ENCODE peak calls at places on chromosomes 13 and 19, in eight cellular contexts. R, H, V, X, K, B, C and E are unnamed samples. For H3K4me1, the result is how much of the 10 kb centered on the place peaks cover.

GRCh38 chr13:46495066-46495465 is 57.9 kb upstream of the LRCH1 start:
- DNase-seq in R (no peak), H (no peak), V (no peak), X (no peak), K (no peak), B (no peak), C (no peak), E (no peak)

GRCh38 chr19:29467824-29468401 is 57.9 kb upstream of the VSTM2B start:
- DNase-seq in R (no peak), H (peak), V (no peak), X (no peak), K (no peak), B (no peak), C (no peak), E (peak)

GRCh38 chr19:46739290-46739771 is 6.5 kb upstream of the FKRP start:
- DNase-seq in R (no peak), H (no peak), V (peak), X (peak), K (peak), B (peak), C (peak), E (no peak)

GRCh38 chr13:24348797-24349515 is 39.6 kb downstream of the C1QTNF9 start:
- DNase-seq in R (no peak), H (no peak), V (no peak), X (peak), K (peak), B (no peak), C (no peak), E (no peak)

GRCh38 chr13:33218020-33218419 is 67.5 kb downstream of the STARD13 start:
- DNase-seq in R (no peak), H (peak), V (no peak), X (no peak), K (no peak), B (no peak), C (no peak), E (no peak)

GRCh38 chr13:31674056-31674455 is 65.3 kb upstream of the RXFP2 start:
- DNase-seq in R (no peak), H (no peak), V (no peak), X (no peak), K (no peak), B (no peak), C (no peak), E (no peak)

GRCh38 chr13:77492982-77493381 is 42.5 kb upstream of the SCEL start:
- DNase-seq in R (no peak), H (peak), V (no peak), X (no peak), K (no peak), B (no peak), C (no peak), E (no peak)

GRCh38 chr19:30391554-30392551 is 19.7 kb downstream of the ZNF536 start:
- DNase-seq in R (no peak), H (no peak), V (no peak), X (no peak), K (no peak), B (no peak), C (no peak), E (no peak)

GRCh38 chr19:33193864-33194362 is at the start of gene LRP3:
- DNase-seq in R (no peak), H (no peak), V (peak), X (no peak), K (peak), B (peak), C (peak), E (no peak)

GRCh38 chr19:45499196-45500180 is 1.2 kb downstream of the PPM1N start:
- DNase-seq in R (no peak), H (no peak), V (peak), X (peak), K (peak), B (no peak), C (peak), E (peak)

GRCh38 chr19:44657211-44657921 is 13.7 kb downstream of the PVR start:
- DNase-seq in R (peak), H (peak), V (peak), X (peak), K (peak), B (peak), C (peak), E (peak)

GRCh38 chr13:65892859-65893258 is 1337.3 kb downstream of the PCDH9 start:
- DNase-seq in R (no peak), H (no peak), V (no peak), X (no peak), K (no peak), B (no peak), C (no peak), E (no peak)

GRCh38 chr13:40069173-40070044 is 413.9 kb downstream of the COG6 start:
- DNase-seq in R (peak), H (peak), V (peak), X (peak), K (no peak), B (peak), C (peak), E (peak)

GRCh38 chr13:94056362-94056990 is 423.0 kb downstream of the DCT start:
- DNase-seq in R (no peak), H (no peak), V (no peak), X (no peak), K (no peak), B (no peak), C (no peak), E (no peak)

GRCh38 chr19:47095707-47096704 is 17.6 kb downstream of the ZC3H4 start:
- DNase-seq in R (no peak), H (peak), V (peak), X (peak), K (peak), B (peak), C (peak), E (no peak)

GRCh38 chr19:18109731-18110671 is 12.4 kb downstream of the MAST3 start:
- DNase-seq in R (no peak), H (peak), V (peak), X (peak), K (peak), B (peak), C (peak), E (no peak)

GRCh38 chr13:69180025-69180424 is 927.6 kb upstream of the ATXN8OS start:
- DNase-seq in R (no peak), H (no peak), V (no peak), X (no peak), K (no peak), B (no peak), C (no peak), E (no peak)

GRCh38 chr19:2302319-2303208 is 5.4 kb downstream of the LINGO3 start:
- DNase-seq in R (no peak), H (no peak), V (peak), X (no peak), K (no peak), B (peak), C (no peak), E (no peak)

GRCh38 chr13:99859178-99860177 is 112.1 kb downstream of the ZIC5 start:
- DNase-seq in R (no peak), H (no peak), V (no peak), X (no peak), K (no peak), B (no peak), C (no peak), E (peak)

GRCh38 chr19:2569596-2570465 is 93.9 kb downstream of the GADD45B start:
- DNase-seq in R (no peak), H (no peak), V (no peak), X (peak), K (peak), B (no peak), C (peak), E (no peak)

DNA sequence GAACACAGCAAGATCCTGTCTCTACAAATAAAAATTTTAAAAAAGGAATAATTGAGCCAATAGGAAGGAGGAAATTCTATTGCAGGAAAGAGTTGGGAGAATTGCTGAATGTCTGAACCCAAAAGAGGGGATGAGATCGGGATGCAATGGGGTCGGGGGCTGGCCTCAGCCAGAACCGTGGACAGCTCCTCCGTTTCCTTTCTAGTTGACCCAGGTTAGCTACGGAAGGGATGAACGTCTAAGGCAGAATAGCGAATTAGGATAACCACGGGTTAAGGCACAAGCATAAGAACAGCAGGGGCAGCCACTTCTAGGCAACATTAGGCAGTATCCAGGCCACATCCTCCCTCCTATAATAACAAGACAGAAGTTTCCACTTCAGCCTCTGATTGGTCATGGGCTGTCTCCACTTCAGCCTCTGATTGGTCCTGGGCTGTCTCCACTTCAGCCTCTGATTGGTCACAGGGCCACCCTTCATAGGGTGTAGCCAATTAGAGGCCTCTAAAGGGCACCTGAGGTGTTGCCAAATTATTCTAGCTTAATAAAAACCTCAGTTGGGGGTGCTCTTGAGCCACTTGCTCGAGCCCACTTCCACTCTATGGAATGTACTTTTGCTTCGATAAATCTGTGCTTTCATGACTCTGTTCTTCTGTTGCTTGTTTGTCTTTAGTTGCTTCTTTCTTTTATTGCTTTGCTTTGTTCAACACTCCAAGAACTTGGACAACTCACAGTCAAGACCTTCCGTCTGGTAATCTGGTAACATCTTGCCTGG is 24.9 kb upstream of the TPM4 start:
- DNase-seq in R (no peak), H (no peak), V (no peak), X (no peak), K (no peak), B (no peak), C (no peak), E (peak)
- TF ChIP-seq CTCF in R (no peak), H (no peak), V (no peak), X (no peak), K (no peak), B (no peak), C (no peak), E (no peak)

GRCh38 chr19:16373989-16374388 is 49.4 kb downstream of the KLF2 start:
- DNase-seq in R (no peak), H (no peak), V (no peak), X (no peak), K (no peak), B (no peak), C (no peak), E (no peak)
- H3K4me3 ChIP-seq in R (no peak), H (no peak), V (no peak), X (no peak), K (no peak), B (no peak), C (no peak), E (no peak)

GRCh38 chr19:54209748-54210494 is 9.3 kb downstream of the RPS9 start:
- DNase-seq in R (peak), H (peak), V (peak), X (peak), K (peak), B (peak), C (peak), E (peak)

GRCh38 chr19:54207908-54208783 is 7.5 kb downstream of the RPS9 start:
- DNase-seq in R (no peak), H (peak), V (no peak), X (peak), K (peak), B (peak), C (peak), E (peak)

GRCh38 chr19:54211214-54211613 is 10.6 kb downstream of the RPS9 start:
- DNase-seq in R (no peak), H (no peak), V (no peak), X (no peak), K (no peak), B (no peak), C (no peak), E (no peak)

GRCh38 chr19:54208784-54209057 is 8.1 kb downstream of the RPS9 start:
- DNase-seq in R (no peak), H (no peak), V (no peak), X (no peak), K (no peak), B (no peak), C (no peak), E (no peak)

DNA sequence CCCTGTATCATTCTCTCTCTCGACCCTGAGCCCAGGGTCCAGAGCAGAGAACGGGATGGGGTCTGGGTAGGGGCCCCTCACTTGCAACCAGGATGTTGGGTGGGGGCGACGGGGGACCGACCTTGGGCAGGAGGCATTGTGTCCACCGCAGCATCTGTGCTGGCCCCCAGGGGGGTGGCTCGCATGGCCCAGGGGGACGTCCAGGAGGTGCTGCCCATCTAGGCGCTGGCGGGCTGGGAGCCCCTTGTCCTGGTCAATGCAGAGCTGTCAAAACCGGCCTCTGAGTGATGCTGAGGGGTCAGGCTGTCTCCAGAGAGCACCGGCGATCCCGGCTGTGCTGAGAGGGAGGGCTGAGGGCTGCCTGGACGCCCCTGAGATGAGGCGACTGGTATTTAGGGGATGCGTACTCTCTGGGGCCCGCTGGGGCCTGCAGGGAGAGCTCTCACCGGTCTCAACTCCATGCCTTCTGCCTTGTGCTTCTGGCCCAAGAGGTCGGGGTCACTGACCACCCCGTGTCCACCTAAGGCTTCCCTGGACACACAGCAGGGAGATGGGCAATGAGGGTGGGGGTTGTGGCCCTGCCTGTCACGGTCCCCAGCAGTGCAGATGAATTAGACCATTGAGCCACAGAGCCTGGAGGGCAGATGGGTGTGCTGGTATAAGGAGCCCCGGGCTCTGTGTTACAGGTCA is 8.5 kb downstream of the RPS9 start:
- DNase-seq in R (no peak), H (no peak), V (no peak), X (peak), K (peak), B (no peak), C (peak), E (no peak)
- H3K4me1 ChIP-seq in R (under half), H (half or more), V (half or more), X (half or more), K (half or more), B (under half), C (half or more), E (half or more)

GRCh38 chr19:58572026-58572817 is 913 bp downstream of the MZF1 start:
- DNase-seq in R (peak), H (no peak), V (no peak), X (no peak), K (peak), B (no peak), C (no peak), E (no peak)

GRCh38 chr19:58570770-58571574 is 2.2 kb downstream of the MZF1 start:
- DNase-seq in R (peak), H (no peak), V (peak), X (peak), K (peak), B (peak), C (peak), E (no peak)

GRCh38 chr19:58571575-58571947 is 1.6 kb downstream of the MZF1 start:
- DNase-seq in R (peak), H (no peak), V (peak), X (no peak), K (no peak), B (peak), C (peak), E (peak)

GRCh38 chr19:58573658-58574164 is 576 bp upstream of the MZF1 start:
- DNase-seq in R (no peak), H (no peak), V (no peak), X (no peak), K (no peak), B (no peak), C (no peak), E (no peak)

DNA sequence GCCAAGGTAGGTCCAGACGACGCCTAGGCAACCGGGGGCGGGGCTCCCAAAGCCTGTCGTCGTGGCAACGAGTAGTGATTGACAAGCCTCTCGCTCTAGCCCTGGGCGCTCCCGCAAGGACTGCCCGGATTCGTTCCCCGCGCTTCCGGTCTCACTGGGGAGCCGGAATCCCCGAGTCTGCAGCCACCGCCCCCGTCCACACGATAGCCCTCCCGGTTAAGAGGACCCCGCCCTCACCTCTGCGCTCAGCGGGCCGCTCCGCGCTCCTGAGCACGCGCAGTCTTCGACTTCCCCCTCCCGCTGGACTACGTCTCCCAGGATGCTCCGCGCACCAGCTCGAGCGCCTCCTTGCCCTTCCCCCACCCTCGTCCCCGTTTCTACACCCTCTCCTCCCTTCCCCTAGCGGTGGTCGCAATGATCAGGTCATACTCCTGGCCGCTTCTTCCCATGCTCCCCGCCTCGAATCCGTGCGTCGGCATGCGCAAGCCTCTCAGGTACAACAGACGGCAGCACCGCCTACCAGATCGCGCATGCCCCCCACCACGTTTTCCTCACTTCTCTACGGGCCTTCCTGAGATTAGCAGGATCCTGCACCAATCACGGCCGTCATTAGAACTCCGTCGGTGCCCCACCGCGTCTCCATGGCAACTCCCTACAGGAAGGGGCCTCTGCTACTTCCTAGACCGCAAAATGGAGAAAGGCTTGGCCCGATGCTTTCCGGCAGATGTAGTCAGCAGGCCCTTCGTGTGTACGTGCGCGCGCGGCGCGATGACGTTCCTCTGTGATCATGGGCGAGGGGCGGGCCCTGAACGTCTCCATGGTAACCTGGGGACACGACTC is at the start of gene MZF1:
- DNase-seq in R (peak), H (peak), V (peak), X (peak), K (peak), B (peak), C (peak), E (peak)
- TF ChIP-seq CTCF in R (no peak), H (peak), V (peak), X (peak), K (no peak), B (no peak), C (peak), E (no peak)

GRCh38 chr19:40598918-40599307 is 2.3 kb upstream of the LTBP4 start:
- DNase-seq in R (no peak), H (no peak), V (no peak), X (no peak), K (no peak), B (no peak), C (no peak), E (no peak)
- H3K4me3 ChIP-seq in R (no peak), H (no peak), V (no peak), X (no peak), K (no peak), B (no peak), C (no peak), E (no peak)

GRCh38 chr19:38321646-38322323 is 2.1 kb downstream of the KCNK6 start:
- DNase-seq in R (no peak), H (no peak), V (no peak), X (no peak), K (no peak), B (peak), C (no peak), E (no peak)
- H3K4me1 ChIP-seq in R (under half), H (under half), V (under half), X (under half), K (under half), B (under half), C (under half), E (under half)

GRCh38 chr13:101919541-101920306 is 467.2 kb downstream of the ITGBL1 start:
- DNase-seq in R (no peak), H (no peak), V (no peak), X (no peak), K (no peak), B (peak), C (no peak), E (no peak)
- TF ChIP-seq CTCF in R (no peak), H (no peak), V (no peak), X (no peak), K (no peak), B (no peak), C (no peak), E (no peak)